ENCODE peak calls at places on chromosomes 6 and 20, in six cellular contexts. One of them, this sample, is unnamed.

GRCh38 chr6:10406556-10406955 is 8.3 kb downstream of the TFAP2A start:
- DNase-seq in effector memory CD4-positive, alpha-beta T cell: no peak
- DNase-seq in mesenchymal stem cell: no peak
- DNase-seq in brain microvascular endothelial cell: no peak
- DNase-seq in left lung: no peak
- DNase-seq in lung: no peak
- DNase-seq in this sample: no peak

GRCh38 chr6:35090734-35091133 is 50.4 kb downstream of the TCP11 start:
- DNase-seq in left lung: no peak
- DNase-seq in effector memory CD4-positive, alpha-beta T cell: no peak
- DNase-seq in lung: no peak
- DNase-seq in brain microvascular endothelial cell: no peak
- DNase-seq in mesenchymal stem cell: no peak
- DNase-seq in this sample: no peak

GRCh38 chr6:152204584-152204983 is 397.1 kb downstream of the ESR1 start:
- DNase-seq in brain microvascular endothelial cell: no peak
- DNase-seq in effector memory CD4-positive, alpha-beta T cell: no peak
- DNase-seq in left lung: no peak
- DNase-seq in mesenchymal stem cell: no peak
- DNase-seq in lung: no peak
- DNase-seq in this sample: no peak

GRCh38 chr20:14219801-14220461 is 117.5 kb downstream of the FLRT3 start:
- DNase-seq in effector memory CD4-positive, alpha-beta T cell: no peak
- DNase-seq in mesenchymal stem cell: no peak
- DNase-seq in left lung: no peak
- DNase-seq in lung: no peak
- DNase-seq in brain microvascular endothelial cell: no peak
- DNase-seq in this sample: no peak

GRCh38 chr20:64023278-64024140 is 12.5 kb upstream of the C20orf204 start:
- DNase-seq in left lung: no peak
- DNase-seq in brain microvascular endothelial cell: no peak
- DNase-seq in mesenchymal stem cell: no peak
- DNase-seq in effector memory CD4-positive, alpha-beta T cell: no peak
- DNase-seq in lung: no peak
- DNase-seq in this sample: no peak

GRCh38 chr20:51326241-51326819 is 216.2 kb downstream of the NFATC2 start:
- DNase-seq in left lung: no peak
- DNase-seq in effector memory CD4-positive, alpha-beta T cell: peak
- DNase-seq in mesenchymal stem cell: peak
- DNase-seq in lung: no peak
- DNase-seq in brain microvascular endothelial cell: peak
- DNase-seq in this sample: peak

GRCh38 chr20:61193164-61193563 is 58.9 kb upstream of the CDH4 start:
- DNase-seq in lung: no peak
- DNase-seq in left lung: no peak
- DNase-seq in brain microvascular endothelial cell: no peak
- DNase-seq in effector memory CD4-positive, alpha-beta T cell: no peak
- DNase-seq in mesenchymal stem cell: no peak
- DNase-seq in this sample: no peak

GRCh38 chr6:42010185-42010872 is 40.0 kb upstream of the TAF8 start:
- DNase-seq in effector memory CD4-positive, alpha-beta T cell: no peak
- DNase-seq in left lung: no peak
- DNase-seq in mesenchymal stem cell: peak
- DNase-seq in brain microvascular endothelial cell: no peak
- DNase-seq in lung: no peak
- DNase-seq in this sample: no peak

GRCh38 chr6:129678463-129678862 is 31.5 kb downstream of the ARHGAP18 start:
- DNase-seq in brain microvascular endothelial cell: no peak
- DNase-seq in mesenchymal stem cell: no peak
- DNase-seq in lung: no peak
- DNase-seq in left lung: no peak
- DNase-seq in effector memory CD4-positive, alpha-beta T cell: no peak
- DNase-seq in this sample: no peak

GRCh38 chr6:6331393-6331792 is 10.9 kb upstream of the F13A1 start:
- DNase-seq in brain microvascular endothelial cell: no peak
- DNase-seq in effector memory CD4-positive, alpha-beta T cell: no peak
- DNase-seq in mesenchymal stem cell: no peak
- DNase-seq in left lung: no peak
- DNase-seq in lung: no peak
- DNase-seq in this sample: no peak

GRCh38 chr20:54140067-54140466 is 33.7 kb downstream of the CYP24A1 start:
- DNase-seq in mesenchymal stem cell: no peak
- DNase-seq in effector memory CD4-positive, alpha-beta T cell: no peak
- DNase-seq in brain microvascular endothelial cell: no peak
- DNase-seq in lung: no peak
- DNase-seq in left lung: no peak
- DNase-seq in this sample: no peak

GRCh38 chr6:90610671-90611542 is 24.0 kb upstream of the MAP3K7 start:
- DNase-seq in left lung: peak
- DNase-seq in lung: no peak
- DNase-seq in effector memory CD4-positive, alpha-beta T cell: no peak
- DNase-seq in mesenchymal stem cell: peak
- DNase-seq in brain microvascular endothelial cell: peak
- DNase-seq in this sample: peak

GRCh38 chr20:38818113-38819065 is 12.9 kb downstream of the PPP1R16B start:
- DNase-seq in left lung: no peak
- DNase-seq in effector memory CD4-positive, alpha-beta T cell: no peak
- DNase-seq in lung: no peak
- DNase-seq in brain microvascular endothelial cell: no peak
- DNase-seq in mesenchymal stem cell: no peak
- DNase-seq in this sample: no peak

GRCh38 chr20:41179961-41180360 is 42.6 kb downstream of the PLCG1 start:
- DNase-seq in mesenchymal stem cell: no peak
- DNase-seq in lung: no peak
- DNase-seq in left lung: no peak
- DNase-seq in effector memory CD4-positive, alpha-beta T cell: no peak
- DNase-seq in brain microvascular endothelial cell: no peak
- DNase-seq in this sample: no peak

GRCh38 chr20:14412102-14412501 is 74.7 kb upstream of the FLRT3 start:
- DNase-seq in brain microvascular endothelial cell: no peak
- DNase-seq in lung: no peak
- DNase-seq in left lung: no peak
- DNase-seq in effector memory CD4-positive, alpha-beta T cell: no peak
- DNase-seq in mesenchymal stem cell: peak
- DNase-seq in this sample: no peak

GRCh38 chr6:149179431-149179830 is 138.1 kb upstream of the TAB2 start:
- DNase-seq in effector memory CD4-positive, alpha-beta T cell: no peak
- DNase-seq in lung: no peak
- DNase-seq in brain microvascular endothelial cell: no peak
- DNase-seq in mesenchymal stem cell: no peak
- DNase-seq in left lung: no peak
- DNase-seq in this sample: no peak

GRCh38 chr20:44747166-44748004 is 1.7 kb downstream of the KCNK15 start:
- DNase-seq in lung: peak
- DNase-seq in effector memory CD4-positive, alpha-beta T cell: peak
- DNase-seq in brain microvascular endothelial cell: peak
- DNase-seq in left lung: peak
- DNase-seq in mesenchymal stem cell: peak
- DNase-seq in this sample: peak

GRCh38 chr20:59807909-59808728 is 125.3 kb downstream of the SYCP2 start:
- DNase-seq in left lung: no peak
- DNase-seq in brain microvascular endothelial cell: no peak
- DNase-seq in effector memory CD4-positive, alpha-beta T cell: no peak
- DNase-seq in lung: peak
- DNase-seq in mesenchymal stem cell: no peak
- DNase-seq in this sample: no peak

GRCh38 chr6:126923807-126924206 is 194.7 kb upstream of the RSPO3 start:
- DNase-seq in effector memory CD4-positive, alpha-beta T cell: no peak
- DNase-seq in lung: no peak
- DNase-seq in mesenchymal stem cell: no peak
- DNase-seq in left lung: no peak
- DNase-seq in brain microvascular endothelial cell: no peak
- DNase-seq in this sample: no peak

GRCh38 chr6:56242343-56242742 is 5.0 kb downstream of the COL21A1 start:
- DNase-seq in brain microvascular endothelial cell: no peak
- DNase-seq in lung: no peak
- DNase-seq in effector memory CD4-positive, alpha-beta T cell: no peak
- DNase-seq in left lung: no peak
- DNase-seq in mesenchymal stem cell: peak
- DNase-seq in this sample: no peak

GRCh38 chr6:15264412-15264811 is 18.5 kb downstream of the JARID2 start:
- DNase-seq in brain microvascular endothelial cell: no peak
- DNase-seq in lung: no peak
- DNase-seq in effector memory CD4-positive, alpha-beta T cell: no peak
- DNase-seq in left lung: no peak
- DNase-seq in mesenchymal stem cell: no peak
- DNase-seq in this sample: no peak

GRCh38 chr6:129390900-129391299 is 319.1 kb downstream of the ARHGAP18 start:
- DNase-seq in left lung: no peak
- DNase-seq in mesenchymal stem cell: no peak
- DNase-seq in lung: no peak
- DNase-seq in brain microvascular endothelial cell: no peak
- DNase-seq in effector memory CD4-positive, alpha-beta T cell: no peak
- DNase-seq in this sample: no peak

GRCh38 chr6:105401247-105402089 is 1.4 kb downstream of the PREP start:
- DNase-seq in effector memory CD4-positive, alpha-beta T cell: no peak
- DNase-seq in left lung: no peak
- DNase-seq in mesenchymal stem cell: no peak
- DNase-seq in lung: no peak
- DNase-seq in brain microvascular endothelial cell: no peak
- DNase-seq in this sample: no peak

GRCh38 chr20:6704132-6704861 is 63.2 kb upstream of the BMP2 start:
- DNase-seq in mesenchymal stem cell: peak
- DNase-seq in left lung: peak
- DNase-seq in effector memory CD4-positive, alpha-beta T cell: no peak
- DNase-seq in brain microvascular endothelial cell: peak
- DNase-seq in lung: no peak
- DNase-seq in this sample: no peak

GRCh38 chr6:47992805-47993204 is 118.2 kb downstream of the PTCHD4 start:
- DNase-seq in effector memory CD4-positive, alpha-beta T cell: no peak
- DNase-seq in lung: no peak
- DNase-seq in brain microvascular endothelial cell: no peak
- DNase-seq in left lung: no peak
- DNase-seq in mesenchymal stem cell: no peak
- DNase-seq in this sample: no peak

GRCh38 chr6:31887173-31887572 is 8.4 kb upstream of the SLC44A4 start:
- DNase-seq in left lung: no peak
- DNase-seq in brain microvascular endothelial cell: no peak
- DNase-seq in mesenchymal stem cell: no peak
- DNase-seq in effector memory CD4-positive, alpha-beta T cell: no peak
- DNase-seq in lung: no peak
- DNase-seq in this sample: no peak

GRCh38 chr6:137043710-137044365 is 927 bp downstream of the IL20RA start:
- DNase-seq in lung: peak
- DNase-seq in effector memory CD4-positive, alpha-beta T cell: no peak
- DNase-seq in brain microvascular endothelial cell: peak
- DNase-seq in left lung: no peak
- DNase-seq in mesenchymal stem cell: peak
- DNase-seq in this sample: no peak

GRCh38 chr6:39821014-39821738 is 29.0 kb downstream of the DAAM2 start:
- DNase-seq in effector memory CD4-positive, alpha-beta T cell: no peak
- DNase-seq in lung: no peak
- DNase-seq in mesenchymal stem cell: no peak
- DNase-seq in brain microvascular endothelial cell: no peak
- DNase-seq in left lung: no peak
- DNase-seq in this sample: no peak
- H3K27ac ChIP-seq in effector memory CD4-positive, alpha-beta T cell: no peak
- H3K27ac ChIP-seq in lung: peak
- H3K27ac ChIP-seq in mesenchymal stem cell: no peak
- H3K27ac ChIP-seq in brain microvascular endothelial cell: no peak
- H3K27ac ChIP-seq in left lung: peak
- H3K27ac ChIP-seq in this sample: peak

GRCh38 chr6:159948199-159948598 is 20.7 kb upstream of the IGF2R start:
- DNase-seq in brain microvascular endothelial cell: no peak
- DNase-seq in mesenchymal stem cell: no peak
- DNase-seq in left lung: no peak
- DNase-seq in effector memory CD4-positive, alpha-beta T cell: no peak
- DNase-seq in lung: no peak
- DNase-seq in this sample: no peak

GRCh38 chr6:159952289-159953005 is 16.4 kb upstream of the IGF2R start:
- DNase-seq in effector memory CD4-positive, alpha-beta T cell: no peak
- DNase-seq in brain microvascular endothelial cell: no peak
- DNase-seq in lung: peak
- DNase-seq in left lung: no peak
- DNase-seq in mesenchymal stem cell: no peak
- DNase-seq in this sample: no peak

GRCh38 chr6:159951772-159952171 is 17.1 kb upstream of the IGF2R start:
- DNase-seq in mesenchymal stem cell: no peak
- DNase-seq in brain microvascular endothelial cell: no peak
- DNase-seq in lung: no peak
- DNase-seq in left lung: no peak
- DNase-seq in effector memory CD4-positive, alpha-beta T cell: no peak
- DNase-seq in this sample: no peak

GRCh38 chr6:159955945-159956361 is 12.9 kb upstream of the IGF2R start:
- DNase-seq in mesenchymal stem cell: no peak
- DNase-seq in effector memory CD4-positive, alpha-beta T cell: no peak
- DNase-seq in lung: no peak
- DNase-seq in left lung: no peak
- DNase-seq in brain microvascular endothelial cell: no peak
- DNase-seq in this sample: no peak

DNA sequence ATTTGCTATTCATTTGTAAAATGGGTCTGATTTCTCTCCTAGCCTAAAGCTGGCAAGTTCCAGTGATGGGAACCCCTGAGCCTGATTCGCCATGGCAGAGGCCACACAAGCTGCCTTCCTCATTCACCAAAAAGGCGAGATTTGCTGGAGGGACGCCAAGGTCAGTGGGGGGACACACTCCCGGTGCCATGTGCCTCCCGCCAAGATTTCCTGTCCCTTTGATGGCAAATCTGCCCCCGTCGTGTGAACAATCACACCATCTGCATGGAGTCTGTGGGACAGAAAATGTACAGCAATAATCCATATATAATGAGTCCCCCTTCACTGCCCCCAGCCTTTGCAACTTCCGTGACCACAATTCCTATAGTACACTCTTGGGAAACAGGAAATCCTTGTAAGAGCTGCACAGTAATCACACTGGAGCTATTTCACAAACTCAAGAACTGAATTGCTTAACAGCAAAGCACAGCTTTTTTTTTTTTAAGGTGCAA is 15.7 kb upstream of the IGF2R start:
- DNase-seq in effector memory CD4-positive, alpha-beta T cell: no peak
- DNase-seq in mesenchymal stem cell: peak
- DNase-seq in left lung: peak
- DNase-seq in lung: peak
- DNase-seq in brain microvascular endothelial cell: no peak
- DNase-seq in this sample: no peak
- H3K27ac ChIP-seq in effector memory CD4-positive, alpha-beta T cell: no peak
- H3K27ac ChIP-seq in mesenchymal stem cell: no peak
- H3K27ac ChIP-seq in left lung: peak
- H3K27ac ChIP-seq in lung: peak
- H3K27ac ChIP-seq in brain microvascular endothelial cell: no peak
- H3K27ac ChIP-seq in this sample: no peak

DNA sequence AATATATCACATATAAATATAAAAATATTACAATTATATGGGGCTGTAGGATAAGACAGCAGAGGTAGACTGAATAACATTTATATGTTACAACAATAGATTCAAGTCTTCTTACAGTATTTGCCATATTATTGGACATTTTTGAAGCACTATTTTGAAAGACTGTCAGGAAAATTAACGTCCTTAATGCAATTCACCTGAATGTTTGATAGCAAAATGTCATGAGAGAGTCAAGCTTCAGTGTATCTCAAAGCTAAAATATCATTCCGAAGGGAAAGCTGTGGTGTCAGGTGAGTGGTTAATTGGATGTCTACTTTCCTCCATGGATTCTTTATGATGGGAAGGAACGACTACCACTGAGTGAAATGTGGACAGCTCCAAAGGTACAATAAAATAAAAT is 1004.0 kb downstream of the HACE1 start:
- DNase-seq in left lung: no peak
- DNase-seq in mesenchymal stem cell: no peak
- DNase-seq in lung: no peak
- DNase-seq in brain microvascular endothelial cell: no peak
- DNase-seq in effector memory CD4-positive, alpha-beta T cell: no peak
- DNase-seq in this sample: no peak
- H3K27ac ChIP-seq in left lung: no peak
- H3K27ac ChIP-seq in mesenchymal stem cell: no peak
- H3K27ac ChIP-seq in lung: no peak
- H3K27ac ChIP-seq in brain microvascular endothelial cell: no peak
- H3K27ac ChIP-seq in effector memory CD4-positive, alpha-beta T cell: no peak
- H3K27ac ChIP-seq in this sample: no peak

GRCh38 chr6:2795162-2795561 is 30.0 kb downstream of the WRNIP1 start:
- DNase-seq in left lung: no peak
- DNase-seq in mesenchymal stem cell: no peak
- DNase-seq in effector memory CD4-positive, alpha-beta T cell: no peak
- DNase-seq in lung: no peak
- DNase-seq in brain microvascular endothelial cell: no peak
- DNase-seq in this sample: no peak
- H3K27ac ChIP-seq in left lung: peak
- H3K27ac ChIP-seq in mesenchymal stem cell: no peak
- H3K27ac ChIP-seq in effector memory CD4-positive, alpha-beta T cell: no peak
- H3K27ac ChIP-seq in lung: no peak
- H3K27ac ChIP-seq in brain microvascular endothelial cell: no peak
- H3K27ac ChIP-seq in this sample: no peak